ENCODE peak calls at places on chromosomes 4 and X, in nine cellular contexts. One of them, this sample, is unnamed.

GRCh38 chr4:109730294-109731051 is 603 bp upstream of the PLA2G12A start:
- DNase-seq in osteocyte: peak; percentile 87
- DNase-seq in fibroblast of lung: peak; percentile 59
- DNase-seq in A549: peak; percentile 56
- DNase-seq in WERI-Rb-1: peak; percentile 73
- DNase-seq in nephron progenitor cell: peak; percentile 50
- DNase-seq in naive B cell: no peak
- DNase-seq in left cardiac atrium: peak; percentile 57
- DNase-seq in HCT116: no peak
- DNase-seq in this sample: peak; percentile 37

GRCh38 chr4:36310793-36311192 is 29.4 kb downstream of the DTHD1 start:
- DNase-seq in osteocyte: no peak
- DNase-seq in fibroblast of lung: no peak
- DNase-seq in A549: no peak
- DNase-seq in WERI-Rb-1: no peak
- DNase-seq in nephron progenitor cell: no peak
- DNase-seq in naive B cell: peak; percentile 25
- DNase-seq in left cardiac atrium: peak; percentile 20
- DNase-seq in HCT116: no peak
- DNase-seq in this sample: no peak

GRCh38 chrX:143437439-143437838 is 79.8 kb downstream of the SPANXN3 start:
- DNase-seq in osteocyte: no peak
- DNase-seq in fibroblast of lung: no peak
- DNase-seq in A549: peak; percentile 0
- DNase-seq in WERI-Rb-1: no peak
- DNase-seq in nephron progenitor cell: peak; percentile 4
- DNase-seq in naive B cell: no peak
- DNase-seq in left cardiac atrium: no peak
- DNase-seq in HCT116: no peak
- DNase-seq in this sample: no peak

GRCh38 chr4:108405586-108405985 is 214.8 kb upstream of the RPL34 start:
- DNase-seq in osteocyte: no peak
- DNase-seq in fibroblast of lung: no peak
- DNase-seq in A549: no peak
- DNase-seq in WERI-Rb-1: no peak
- DNase-seq in nephron progenitor cell: no peak
- DNase-seq in naive B cell: no peak
- DNase-seq in left cardiac atrium: no peak
- DNase-seq in HCT116: no peak
- DNase-seq in this sample: no peak

GRCh38 chr4:153579872-153580271 is 104.2 kb upstream of the TLR2 start:
- DNase-seq in osteocyte: no peak
- DNase-seq in fibroblast of lung: no peak
- DNase-seq in A549: no peak
- DNase-seq in WERI-Rb-1: no peak
- DNase-seq in nephron progenitor cell: no peak
- DNase-seq in naive B cell: peak; percentile 44
- DNase-seq in left cardiac atrium: no peak
- DNase-seq in HCT116: no peak
- DNase-seq in this sample: no peak

GRCh38 chr4:154727540-154727939 is 16.3 kb upstream of the LRAT start:
- DNase-seq in osteocyte: no peak
- DNase-seq in fibroblast of lung: no peak
- DNase-seq in A549: no peak
- DNase-seq in WERI-Rb-1: no peak
- DNase-seq in nephron progenitor cell: no peak
- DNase-seq in naive B cell: no peak
- DNase-seq in left cardiac atrium: no peak
- DNase-seq in HCT116: no peak
- DNase-seq in this sample: no peak

GRCh38 chr4:147736458-147736857 is 4.6 kb downstream of the ARHGAP10 start:
- DNase-seq in osteocyte: no peak
- DNase-seq in fibroblast of lung: peak; percentile 92
- DNase-seq in A549: no peak
- DNase-seq in WERI-Rb-1: no peak
- DNase-seq in nephron progenitor cell: no peak
- DNase-seq in naive B cell: no peak
- DNase-seq in left cardiac atrium: no peak
- DNase-seq in HCT116: no peak
- DNase-seq in this sample: no peak

GRCh38 chr4:2742081-2742822 is 13.9 kb downstream of the TNIP2 start:
- DNase-seq in osteocyte: no peak
- DNase-seq in fibroblast of lung: no peak
- DNase-seq in A549: no peak
- DNase-seq in WERI-Rb-1: no peak
- DNase-seq in nephron progenitor cell: no peak
- DNase-seq in naive B cell: no peak
- DNase-seq in left cardiac atrium: no peak
- DNase-seq in HCT116: no peak
- DNase-seq in this sample: no peak

GRCh38 chr4:31518796-31519250 is 798.7 kb downstream of the PCDH7 start:
- DNase-seq in osteocyte: no peak
- DNase-seq in fibroblast of lung: peak; percentile 69
- DNase-seq in A549: peak; percentile 7
- DNase-seq in WERI-Rb-1: no peak
- DNase-seq in nephron progenitor cell: no peak
- DNase-seq in naive B cell: no peak
- DNase-seq in left cardiac atrium: no peak
- DNase-seq in HCT116: peak; percentile 48
- DNase-seq in this sample: peak; percentile 37

GRCh38 chr4:101604976-101605375 is 185.6 kb upstream of the BANK1 start:
- DNase-seq in osteocyte: no peak
- DNase-seq in fibroblast of lung: peak; percentile 59
- DNase-seq in A549: no peak
- DNase-seq in WERI-Rb-1: peak; percentile 26
- DNase-seq in nephron progenitor cell: no peak
- DNase-seq in naive B cell: no peak
- DNase-seq in left cardiac atrium: no peak
- DNase-seq in HCT116: no peak
- DNase-seq in this sample: peak; percentile 58

GRCh38 chrX:149453030-149453429 is 52.1 kb downstream of the IDS start:
- DNase-seq in osteocyte: no peak
- DNase-seq in fibroblast of lung: peak; percentile 45
- DNase-seq in A549: peak; percentile 13
- DNase-seq in WERI-Rb-1: no peak
- DNase-seq in nephron progenitor cell: no peak
- DNase-seq in naive B cell: no peak
- DNase-seq in left cardiac atrium: no peak
- DNase-seq in HCT116: peak; percentile 8
- DNase-seq in this sample: no peak

GRCh38 chr4:66562276-66562806 is 892.1 kb upstream of the EPHA5 start:
- DNase-seq in osteocyte: no peak
- DNase-seq in fibroblast of lung: peak; percentile 88
- DNase-seq in A549: no peak
- DNase-seq in WERI-Rb-1: no peak
- DNase-seq in nephron progenitor cell: no peak
- DNase-seq in naive B cell: no peak
- DNase-seq in left cardiac atrium: no peak
- DNase-seq in HCT116: no peak
- DNase-seq in this sample: no peak

This sample was measured in retinal pigment epithelial cell.